ENCODE peak calls at places on chromosome 12, in five cellular contexts. K is H1, X is HepG2, U is K562, T is GM12878. O is an unnamed sample.

GRCh38 chr12:78824918-78825317 is 39.7 kb upstream of the SYT1 start:
- DNase-seq in U (no peak), K (no peak), X (no peak), T (no peak), O (no peak)

GRCh38 chr12:32196250-32197198 is 89.9 kb downstream of the BICD1 start:
- DNase-seq in K (no peak), U (no peak), X (no peak), T (no peak), O (no peak)

GRCh38 chr12:108702534-108702933 is 28.8 kb downstream of the CORO1C start:
- DNase-seq in X (no peak), K (no peak), T (no peak), U (no peak), O (no peak)

GRCh38 chr12:121038861-121039654 is at the start of gene OASL:
- DNase-seq in K (no peak), T (peak), U (no peak), X (no peak), O (no peak)

GRCh38 chr12:92987362-92987761 is 58.3 kb upstream of the EEA1 start:
- DNase-seq in K (no peak), U (peak), T (no peak), X (peak), O (peak)

GRCh38 chr12:94673951-94674570 is 23.7 kb upstream of the TMCC3 start:
- DNase-seq in X (no peak), U (no peak), K (no peak), T (no peak), O (no peak)

GRCh38 chr12:27219693-27220056 is 24.4 kb upstream of the STK38L start:
- DNase-seq in U (no peak), X (no peak), T (no peak), K (no peak), O (no peak)

GRCh38 chr12:124334976-124335375 is 40.1 kb downstream of the RFLNA start:
- DNase-seq in X (no peak), U (no peak), T (no peak), K (no peak), O (no peak)

GRCh38 chr12:55930771-55931316 is at the start of gene DGKA:
- DNase-seq in T (peak), K (peak), X (peak), U (peak), O (peak)

GRCh38 chr12:15719230-15719629 is 70.0 kb downstream of the EPS8 start:
- DNase-seq in U (no peak), T (no peak), X (no peak), K (no peak), O (no peak)

DNA sequence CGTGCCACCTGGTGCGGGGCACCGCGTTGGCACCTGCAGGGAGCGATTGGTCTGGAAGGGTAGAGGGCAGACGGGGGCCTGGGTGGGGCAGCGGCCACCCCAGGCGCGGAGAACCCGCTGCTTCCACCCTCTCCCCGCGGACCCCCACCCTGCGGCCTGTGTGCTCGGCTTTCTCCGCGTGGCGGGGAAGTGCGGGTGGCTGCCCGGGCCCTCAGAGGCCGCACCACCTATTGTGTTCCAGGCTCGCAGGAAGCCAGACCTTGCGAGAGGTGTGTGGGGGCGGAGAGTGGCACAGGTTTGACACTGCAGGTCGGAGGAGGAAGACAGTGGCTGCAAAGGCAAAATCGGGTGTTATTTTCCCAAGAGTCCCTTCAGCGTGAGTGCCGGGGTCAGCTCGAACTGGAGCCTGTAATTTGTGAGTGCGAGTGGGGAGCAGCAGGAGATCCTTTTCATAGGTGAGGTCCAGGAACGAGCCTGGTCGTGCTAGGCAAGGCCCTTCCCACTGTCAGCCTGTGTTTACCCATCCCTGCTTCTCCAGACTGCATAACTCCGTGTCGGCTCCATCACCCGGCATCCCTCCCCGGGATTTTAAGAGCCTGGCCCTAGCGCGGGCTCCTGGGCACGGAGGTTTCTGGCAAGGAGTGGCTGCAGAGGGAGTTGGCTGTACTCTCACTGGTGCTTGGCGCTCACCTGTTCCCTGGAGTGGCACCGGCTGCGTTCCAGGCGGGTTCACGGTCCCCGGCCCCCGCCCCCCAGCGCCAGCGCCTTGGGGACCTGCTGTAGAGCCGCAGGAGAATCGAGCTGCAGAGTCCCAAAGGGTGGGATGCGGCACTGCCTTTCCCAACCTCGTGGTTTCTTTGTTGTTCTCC is 930 bp downstream of the TBC1D30 start:
- DNase-seq in U (no peak), X (no peak), T (no peak), K (peak), O (no peak)
- TF ChIP-seq EZH2 in U (no peak), X (no peak), T (no peak), K (peak), O (no peak)

GRCh38 chr12:6981152-6982052 is 10.7 kb downstream of the EMG1 start:
- DNase-seq in U (no peak), T (no peak), X (peak), K (no peak), O (no peak)
- TF ChIP-seq SRF in U (no peak), T (no peak), X (peak), K (no peak), O (no peak)

GRCh38 chr12:105330938-105331804 is 680 bp downstream of the C12orf75 start:
- DNase-seq in X (no peak), T (no peak), U (peak), K (no peak), O (no peak)
- TF ChIP-seq EZH2 in X (no peak), T (no peak), U (no peak), K (peak), O (no peak)

DNA sequence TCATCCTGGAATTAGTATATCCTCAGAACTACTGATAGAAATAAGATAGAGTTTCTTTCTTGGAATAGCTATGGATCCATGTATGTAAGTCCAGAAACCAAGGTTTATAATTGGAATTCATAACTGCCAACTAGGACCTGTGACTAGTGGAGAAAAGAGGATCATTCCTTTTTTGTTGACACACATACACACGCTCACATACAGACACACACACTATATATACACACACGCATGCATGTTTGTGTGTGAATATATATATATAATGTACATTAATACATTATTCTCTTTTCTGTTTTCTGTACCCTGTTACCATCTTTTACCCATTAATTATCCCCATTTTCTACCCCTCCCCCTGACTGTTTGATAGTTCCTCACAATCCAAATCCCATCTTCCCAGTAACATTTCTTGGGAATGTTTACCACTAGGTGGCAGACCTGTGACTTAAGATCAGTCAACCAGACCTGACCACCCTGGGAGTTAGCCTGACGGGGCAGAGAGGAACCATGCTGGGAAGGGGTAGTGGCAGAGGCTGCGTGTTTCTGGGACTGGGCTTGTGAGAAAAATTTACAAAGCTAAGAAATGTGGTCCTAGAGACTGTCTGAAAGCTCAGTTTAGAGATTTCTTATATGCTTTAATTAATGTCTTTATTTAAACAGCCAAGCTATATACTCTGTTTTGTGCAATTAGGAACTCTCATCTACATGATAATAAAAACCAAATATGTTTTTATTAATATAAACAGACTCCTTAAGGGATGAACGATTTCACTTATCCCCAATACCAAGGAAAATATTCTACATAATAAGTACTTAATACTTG is 308.0 kb downstream of the PPFIA2 start:
- DNase-seq in U (peak), X (peak), T (no peak), K (peak), O (peak)
- TF ChIP-seq SRF in U (no peak), X (no peak), T (no peak), K (no peak), O (no peak)

GRCh38 chr12:66502911-66503310 is 176.0 kb downstream of the GRIP1 start:
- DNase-seq in K (no peak), X (no peak), T (no peak), U (no peak), O (no peak)
- TF ChIP-seq EZH2 in K (no peak), X (no peak), T (no peak), U (no peak), O (no peak)

DNA sequence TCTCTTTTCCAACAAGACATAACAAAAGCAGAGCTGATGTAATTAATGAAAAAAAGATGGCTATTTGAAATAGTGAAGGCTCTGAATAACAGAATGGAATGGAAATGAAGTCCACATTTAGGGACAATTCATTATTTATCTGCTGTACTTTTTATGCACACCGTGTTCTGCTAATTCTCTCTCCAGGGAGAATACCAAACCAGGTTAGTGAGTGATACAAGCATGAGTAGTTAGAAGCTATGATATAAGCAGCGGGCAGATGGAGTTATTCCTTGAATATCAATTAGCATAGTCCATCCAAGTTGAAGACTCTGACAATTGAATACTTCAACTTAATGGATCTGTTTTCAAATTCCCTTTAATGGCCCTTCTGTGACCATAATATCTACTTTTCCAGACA is 162.1 kb upstream of the TMTC2 start:
- DNase-seq in K (no peak), X (no peak), T (no peak), U (no peak), O (no peak)
- TF ChIP-seq SRF in K (no peak), X (no peak), T (no peak), U (no peak), O (no peak)

DNA sequence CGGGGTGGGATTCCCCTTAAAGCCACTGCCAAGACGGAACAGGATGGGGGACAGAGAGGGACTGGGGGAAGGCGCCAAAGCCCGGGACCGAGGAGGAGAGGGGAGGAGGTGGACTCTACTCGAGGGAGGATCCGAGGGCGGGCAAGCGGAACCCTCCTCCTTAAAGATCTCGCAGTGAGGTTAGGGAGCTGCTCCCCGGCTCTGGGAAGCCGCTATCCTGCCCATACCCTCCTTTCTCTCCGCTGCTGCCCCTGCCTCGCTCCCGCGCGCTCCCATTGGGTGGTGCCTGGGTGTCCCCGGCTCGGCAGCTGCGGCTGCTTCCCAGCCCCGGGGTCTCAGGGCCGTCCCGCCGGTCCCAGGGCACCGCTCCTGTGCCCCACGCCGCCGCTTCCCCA is 16.4 kb downstream of the KRT18 start:
- DNase-seq in T (no peak), U (no peak), X (no peak), K (peak), O (no peak)
- TF ChIP-seq EZH2 in T (no peak), U (no peak), X (no peak), K (no peak), O (no peak)

DNA sequence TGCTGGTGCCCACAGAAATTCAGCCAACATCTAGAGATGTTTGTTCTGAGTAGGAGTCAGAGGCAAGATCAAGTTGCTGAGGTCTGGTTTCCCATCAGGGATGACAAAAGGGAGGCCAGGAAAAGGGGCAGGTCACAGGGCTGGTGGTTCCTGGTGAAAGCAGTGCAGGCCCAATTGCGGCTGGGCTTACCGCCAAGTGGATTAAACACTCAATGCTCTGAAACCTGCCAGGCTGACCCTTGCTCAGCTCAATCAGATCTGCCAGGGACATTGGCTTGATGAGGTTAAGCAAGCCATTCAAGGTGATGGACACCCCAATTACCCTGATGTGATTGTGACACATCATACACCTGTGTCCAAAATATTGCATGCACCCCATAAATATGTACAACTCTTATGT is 5.5 kb upstream of the OAS1 start:
- DNase-seq in T (no peak), K (no peak), U (no peak), X (no peak), O (no peak)
- TF ChIP-seq SRF in T (no peak), K (no peak), U (no peak), X (no peak), O (no peak)

DNA sequence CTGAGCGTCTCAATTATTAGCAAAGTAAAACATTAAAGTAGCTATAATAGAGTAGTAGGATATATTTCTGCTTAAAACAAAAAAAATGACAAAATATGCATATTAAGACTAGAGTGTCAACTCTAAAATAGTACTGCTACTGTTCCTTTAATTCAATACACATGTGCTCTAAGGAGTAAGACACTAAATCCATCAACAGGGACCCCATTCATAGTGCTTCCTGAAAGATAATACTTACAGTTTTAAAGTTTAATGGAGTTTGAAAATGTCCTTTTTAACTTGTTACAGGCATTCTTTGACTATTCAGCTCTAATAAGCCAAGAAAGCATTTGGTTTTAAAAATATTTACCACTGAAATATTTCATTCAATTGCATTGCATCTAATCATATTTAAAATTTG is 145.2 kb downstream of the ADAMTS20 start:
- DNase-seq in U (no peak), T (no peak), X (no peak), K (no peak), O (no peak)
- TF ChIP-seq EZH2 in U (no peak), T (no peak), X (no peak), K (no peak), O (no peak)

O was measured in HCT116.